ENCODE peak calls at places on chromosomes 4 and X, in six cellular contexts. H is mucosa of descending colon, K is PC-3, B is IMR-90, I is fibroblast of mammary gland, E is body of pancreas. Y is an unnamed sample.

GRCh38 chr4:93748943-93749342 is 79.6 kb upstream of the ATOH1 start:
- DNase-seq in K (no peak), I (no peak), E (no peak), H (no peak), B (no peak), Y (no peak)

GRCh38 chrX:118271770-118272169 is 74.1 kb upstream of the WDR44 start:
- DNase-seq in H (no peak), I (peak), K (no peak), E (no peak), B (peak), Y (no peak)

GRCh38 chrX:7941390-7942042 is 14.3 kb upstream of the PNPLA4 start:
- DNase-seq in E (no peak), I (peak), K (peak), B (peak), H (peak), Y (peak)

GRCh38 chr4:102713096-102713495 is 47.7 kb downstream of the MANBA start:
- DNase-seq in K (no peak), E (no peak), I (peak), H (no peak), B (peak), Y (peak)

GRCh38 chr4:183287309-183287659 is 32.8 kb downstream of the CLDN22 start:
- DNase-seq in H (no peak), B (no peak), E (no peak), I (no peak), K (no peak), Y (no peak)

GRCh38 chr4:183447646-183448045 is 3.2 kb downstream of the CDKN2AIP start:
- DNase-seq in E (no peak), I (no peak), H (no peak), K (no peak), B (no peak), Y (no peak)

GRCh38 chr4:1200425-1201035 is 28.1 kb upstream of the SPON2 start:
- DNase-seq in K (no peak), I (peak), H (peak), E (peak), B (peak), Y (peak)

GRCh38 chrX:65586491-65586890 is 51.9 kb upstream of the LAS1L start:
- DNase-seq in E (no peak), H (no peak), K (peak), B (peak), I (peak), Y (peak)

GRCh38 chr4:147370473-147370872 is 110.4 kb upstream of the EDNRA start:
- DNase-seq in B (peak), E (no peak), H (no peak), K (peak), I (peak), Y (no peak)

GRCh38 chr4:17502764-17503163 is 9.1 kb downstream of the QDPR start:
- DNase-seq in B (peak), I (no peak), H (no peak), K (peak), E (no peak), Y (no peak)

GRCh38 chrX:17030580-17031285 is 84.3 kb downstream of the REPS2 start:
- DNase-seq in I (peak), B (no peak), H (no peak), E (no peak), K (no peak), Y (peak)

GRCh38 chr4:125316391-125316780 is 1.6 kb downstream of the FAT4 start:
- DNase-seq in H (peak), I (no peak), K (peak), B (no peak), E (peak), Y (peak)

GRCh38 chr4:139736661-139737060 is 71.0 kb downstream of the MGST2 start:
- DNase-seq in K (no peak), B (no peak), H (no peak), I (no peak), E (no peak), Y (peak)

GRCh38 chrX:153379971-153380581 is 21.1 kb downstream of the PNMA6E start:
- DNase-seq in H (no peak), I (no peak), B (no peak), E (no peak), K (no peak), Y (no peak)

GRCh38 chrX:11305641-11306040 is 12.4 kb downstream of the AMELX start:
- DNase-seq in I (no peak), B (no peak), H (no peak), K (no peak), E (no peak), Y (no peak)

GRCh38 chr4:155759372-155760252 is 791 bp downstream of the GUCY1B1 start:
- DNase-seq in K (peak), E (peak), I (peak), H (peak), B (peak), Y (peak)
- H3K4me3 ChIP-seq in K (peak), E (peak), I (peak), H (peak), B (peak), Y (peak)

DNA sequence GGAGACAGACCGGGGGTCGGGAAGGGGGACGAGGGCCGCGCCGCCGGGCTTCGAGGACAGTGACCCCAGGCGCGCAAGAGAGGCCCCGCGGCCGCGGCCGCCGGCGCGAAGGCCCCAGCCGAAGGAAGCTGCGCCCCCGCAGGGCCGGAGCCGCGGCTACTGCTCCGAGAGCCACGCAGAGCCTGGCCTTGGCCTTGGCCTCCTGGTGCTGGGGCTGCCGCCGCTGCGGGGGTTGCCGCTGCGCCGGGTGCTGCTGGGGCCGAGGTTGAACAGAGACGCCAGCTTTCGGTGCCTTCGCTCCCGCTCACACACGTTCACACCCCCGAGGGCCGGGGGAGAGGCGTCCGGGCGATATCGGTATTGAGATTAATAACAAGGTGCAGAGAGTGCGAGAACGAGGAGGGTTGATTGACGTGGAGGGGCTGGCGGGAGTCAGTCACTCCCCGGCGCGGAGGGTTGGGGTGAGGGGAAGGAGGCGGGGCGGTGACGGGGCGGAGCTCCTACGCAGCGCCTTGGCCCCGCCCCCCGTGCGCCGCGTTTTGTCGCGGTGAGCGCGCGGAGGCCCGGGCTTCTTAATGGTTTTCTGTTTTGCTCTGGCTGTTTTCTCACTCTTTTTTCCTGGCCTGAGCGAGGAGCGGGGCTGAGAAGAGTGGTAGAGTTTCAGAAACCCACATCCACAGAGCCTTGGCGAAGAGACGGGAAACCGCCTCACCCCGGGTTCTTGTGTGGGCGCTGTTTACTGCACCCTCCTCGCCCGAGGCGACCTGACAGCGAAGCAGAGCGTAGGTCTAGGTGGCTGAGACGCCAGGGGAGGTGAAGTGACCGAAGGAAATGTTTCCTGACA is 890 bp upstream of the CNOT6L start:
- DNase-seq in I (peak), B (peak), K (peak), H (peak), E (peak), Y (peak)
- TF ChIP-seq CTCF in I (no peak), B (no peak), K (no peak), H (no peak), E (no peak), Y (peak)

DNA sequence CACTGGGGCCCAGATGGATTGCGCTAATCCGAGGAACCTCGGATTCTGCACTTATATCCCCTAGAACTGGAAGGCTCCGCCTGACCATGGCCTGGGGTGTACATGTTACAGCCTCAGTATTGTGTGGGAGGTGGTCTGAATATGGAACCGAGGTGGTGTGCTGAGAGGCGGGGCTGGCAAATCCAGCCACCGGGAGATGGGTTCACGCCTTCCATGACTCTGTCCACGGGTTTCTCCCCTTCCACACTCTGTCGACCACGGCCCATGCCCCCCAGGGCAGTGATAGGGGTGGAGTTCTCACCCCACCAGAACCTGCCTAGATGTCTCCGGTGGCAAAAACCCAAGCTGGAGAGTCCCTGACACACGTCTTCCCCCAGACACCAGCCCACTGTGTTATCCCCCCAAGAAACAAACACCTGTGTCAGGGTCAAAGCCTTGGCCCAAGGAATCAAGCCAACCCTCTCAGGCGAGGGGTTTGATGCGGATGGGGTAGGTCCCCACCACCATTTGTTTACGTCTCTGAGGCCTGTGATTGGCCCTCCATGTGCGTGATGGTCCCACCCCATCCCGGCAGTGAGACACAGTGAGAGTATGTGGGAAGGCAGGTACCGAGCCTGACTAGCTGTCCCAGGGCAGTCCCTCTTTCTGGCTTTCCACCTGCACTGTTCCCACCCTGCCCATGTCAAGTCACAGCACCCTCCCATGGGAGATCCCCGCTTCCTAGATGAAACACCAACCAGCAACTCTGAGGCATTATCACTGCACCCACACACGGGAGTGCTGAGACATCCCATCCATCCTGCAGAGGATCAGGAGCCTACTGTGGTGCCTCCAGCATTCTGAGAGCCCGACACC is 6.6 kb upstream of the LOC101059915 start:
- DNase-seq in B (no peak), I (no peak), E (no peak), H (no peak), K (no peak), Y (no peak)
- H3K4me3 ChIP-seq in B (no peak), I (no peak), E (no peak), H (no peak), K (no peak), Y (no peak)

GRCh38 chr4:42282081-42282901 is 115.0 kb upstream of the SHISA3 start:
- DNase-seq in K (peak), B (peak), E (peak), I (peak), H (peak), Y (peak)

GRCh38 chr4:42278709-42279324 is 118.5 kb upstream of the SHISA3 start:
- DNase-seq in E (no peak), K (no peak), B (no peak), I (no peak), H (no peak), Y (no peak)

GRCh38 chr4:42281324-42282020 is 115.8 kb upstream of the SHISA3 start:
- DNase-seq in I (peak), H (no peak), K (no peak), B (no peak), E (no peak), Y (no peak)

GRCh38 chr4:42277291-42277690 is 120.0 kb upstream of the SHISA3 start:
- DNase-seq in K (peak), H (no peak), B (no peak), I (peak), E (no peak), Y (no peak)

DNA sequence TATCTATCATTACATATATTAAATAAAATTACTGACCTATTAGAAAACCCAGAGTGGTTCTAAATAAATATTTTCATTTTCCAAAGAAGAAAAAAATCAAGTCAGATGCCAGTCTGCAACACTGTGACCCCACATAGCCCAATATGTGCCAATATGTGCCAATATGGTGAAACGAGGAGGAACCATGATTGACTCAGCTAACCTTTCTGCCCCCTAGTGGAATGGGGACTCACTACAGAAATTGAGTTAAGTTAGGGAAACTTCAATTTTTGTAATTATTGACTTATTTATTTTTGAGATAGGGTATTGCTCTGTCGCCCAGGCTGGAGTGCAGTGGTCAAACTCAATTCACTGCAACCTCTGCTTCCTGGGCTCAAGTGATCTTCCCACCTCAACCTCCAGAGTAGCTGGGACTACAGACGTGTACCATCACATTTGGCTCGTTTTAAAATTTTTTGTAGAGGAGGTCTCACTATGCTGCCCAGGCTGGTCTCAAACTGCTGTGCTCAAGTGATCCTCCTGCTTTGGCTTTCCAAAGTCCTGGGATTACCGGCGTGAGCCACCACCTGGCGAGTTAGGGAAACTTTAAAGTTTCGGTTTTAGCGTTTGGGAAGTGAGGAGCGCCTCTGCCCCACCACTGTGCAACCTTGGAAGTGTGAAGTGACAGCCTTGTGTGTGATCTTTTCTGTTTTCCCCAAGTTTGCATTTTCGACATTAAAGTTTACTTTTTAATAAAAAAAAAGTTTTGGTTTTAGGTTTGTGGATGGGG is 116.8 kb upstream of the SHISA3 start:
- DNase-seq in E (peak), H (peak), I (peak), B (peak), K (peak), Y (peak)
- TF ChIP-seq CTCF in E (peak), H (peak), I (peak), B (peak), K (peak), Y (peak)

GRCh38 chrX:30889147-30890125 is at the start of gene TAB3:
- DNase-seq in E (peak), K (peak), I (peak), B (peak), H (peak), Y (peak)

GRCh38 chrX:30888526-30889146 is 418 bp downstream of the TAB3 start:
- DNase-seq in B (no peak), H (peak), E (no peak), K (no peak), I (peak), Y (no peak)

GRCh38 chrX:30887721-30888120 is 1.3 kb downstream of the TAB3 start:
- DNase-seq in E (no peak), I (no peak), K (no peak), H (no peak), B (no peak), Y (no peak)

GRCh38 chrX:30885136-30885535 is 3.9 kb downstream of the TAB3 start:
- DNase-seq in B (no peak), K (no peak), E (no peak), I (no peak), H (no peak), Y (no peak)

GRCh38 chrX:30887288-30887687 is 1.8 kb downstream of the TAB3 start:
- DNase-seq in I (no peak), B (no peak), E (no peak), H (no peak), K (no peak), Y (no peak)
- H3K4me3 ChIP-seq in I (no peak), B (no peak), E (no peak), H (no peak), K (peak), Y (no peak)

Y was measured in AG10803.